ENCODE peak calls at places on chromosome 3, in ten cellular contexts. S is IMR-90; Y is fibroblast of lung; X is mucosa of descending colon; G is left ventricle myocardium inferior; A is aorta; E is naive thymus-derived CD4-positive, alpha-beta T cell; M is mesenchymal stem cell; N is cardiac muscle cell; J is adrenal gland. K is an unnamed sample.

GRCh38 chr3:129025691-129026435 is 24.8 kb downstream of the EFCC1 start:
- DNase-seq in S (no peak), Y (peak; percentile 40), X (peak; percentile 54), G (peak; percentile 77), A (peak; percentile 67), E (no peak), M (peak; percentile 81), N (no peak), J (no peak), K (no peak)

GRCh38 chr3:55416381-55416821 is 70.7 kb downstream of the WNT5A start:
- DNase-seq in S (peak; percentile 93), Y (peak; percentile 84), X (no peak), G (no peak), A (no peak), E (no peak), M (peak; percentile 68), N (peak; percentile 66), J (no peak), K (no peak)

GRCh38 chr3:181549266-181549665 is 162.5 kb upstream of the SOX2 start:
- DNase-seq in S (no peak), Y (no peak), X (no peak), G (no peak), A (no peak), E (no peak), M (no peak), N (no peak), J (no peak), K (no peak)

GRCh38 chr3:46660543-46661523 is 32.6 kb downstream of the ALS2CL start:
- DNase-seq in S (no peak), Y (no peak), X (no peak), G (peak; percentile 64), A (no peak), E (no peak), M (no peak), N (no peak), J (no peak), K (no peak)

GRCh38 chr3:154818676-154819255 is 261.4 kb upstream of the MME start:
- DNase-seq in S (no peak), Y (no peak), X (no peak), G (no peak), A (no peak), E (no peak), M (peak; percentile 42), N (no peak), J (no peak), K (no peak)

GRCh38 chr3:8441969-8442559 is 59.6 kb upstream of the LMCD1 start:
- DNase-seq in S (peak; percentile 77), Y (peak; percentile 79), X (no peak), G (no peak), A (no peak), E (no peak), M (peak; percentile 82), N (peak; percentile 86), J (peak; percentile 27), K (no peak)

GRCh38 chr3:178777718-178778411 is 241.6 kb downstream of the KCNMB2 start:
- DNase-seq in S (peak; percentile 8), Y (no peak), X (no peak), G (no peak), A (no peak), E (no peak), M (peak; percentile 67), N (no peak), J (no peak), K (no peak)

GRCh38 chr3:9947025-9947995 is 4.9 kb downstream of the PRRT3 start:
- DNase-seq in S (peak; percentile 33), Y (peak; percentile 70), X (peak; percentile 87), G (peak; percentile 72), A (peak; percentile 91), E (no peak), M (peak; percentile 79), N (peak; percentile 78), J (peak; percentile 77), K (no peak)

GRCh38 chr3:54916722-54917121 is 11.1 kb downstream of the LRTM1 start:
- DNase-seq in S (no peak), Y (no peak), X (no peak), G (no peak), A (no peak), E (no peak), M (no peak), N (no peak), J (no peak), K (no peak)

GRCh38 chr3:132222868-132223538 is 94.2 kb upstream of the ACP3 start:
- DNase-seq in S (no peak), Y (no peak), X (no peak), G (no peak), A (no peak), E (no peak), M (no peak), N (peak; percentile 14), J (peak; percentile 55), K (no peak)

GRCh38 chr3:26438325-26438940 is 184.1 kb upstream of the LRRC3B start:
- DNase-seq in S (no peak), Y (no peak), X (no peak), G (no peak), A (no peak), E (no peak), M (no peak), N (no peak), J (no peak), K (no peak)

GRCh38 chr3:147157629-147158028 is 248.7 kb downstream of the ZIC4 start:
- DNase-seq in S (no peak), Y (no peak), X (no peak), G (no peak), A (no peak), E (no peak), M (no peak), N (no peak), J (no peak), K (no peak)

GRCh38 chr3:190340071-190340470 is 17.8 kb upstream of the CLDN1 start:
- DNase-seq in S (peak; percentile 41), Y (no peak), X (no peak), G (no peak), A (no peak), E (no peak), M (peak; percentile 68), N (no peak), J (no peak), K (no peak)

GRCh38 chr3:57060089-57060829 is at the start of gene SPATA12:
- DNase-seq in S (peak; percentile 86), Y (peak; percentile 83), X (peak; percentile 80), G (peak; percentile 33), A (peak; percentile 83), E (no peak), M (peak; percentile 86), N (peak; percentile 80), J (peak; percentile 88), K (no peak)

GRCh38 chr3:175919133-175919532 is 1060.0 kb downstream of the NAALADL2 start:
- DNase-seq in S (no peak), Y (no peak), X (no peak), G (no peak), A (no peak), E (no peak), M (no peak), N (no peak), J (no peak), K (no peak)

DNA sequence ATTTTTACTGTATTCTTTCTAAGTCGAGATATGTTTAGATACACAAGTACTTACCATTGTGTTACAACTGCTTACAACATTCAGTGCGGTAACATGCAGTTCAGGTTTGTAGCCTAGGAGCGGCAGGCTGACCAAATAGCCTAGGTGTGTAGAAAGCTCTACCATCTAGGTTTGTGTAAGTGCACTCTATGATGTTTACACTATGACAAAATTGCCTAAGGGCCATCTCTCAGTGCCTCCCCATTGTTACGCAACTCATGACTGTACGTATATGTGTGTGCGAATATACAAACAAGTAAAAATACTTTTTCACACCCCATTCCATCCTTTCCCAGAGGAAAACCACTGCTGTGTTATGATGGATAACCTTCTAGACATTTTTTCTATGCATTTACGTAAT is 44.3 kb downstream of the PXYLP1 start:
- DNase-seq in S (peak; percentile 72), Y (peak; percentile 76), X (no peak), G (no peak), A (no peak), E (no peak), M (peak; percentile 89), N (peak; percentile 73), J (no peak), K (no peak)
- H3K4me1 ChIP-seq in S (peaks cover 14% of the 10 kb centered on the region), Y (peaks cover 2% of the 10 kb centered on the region), X (no peaks in the 10 kb centered on the region), G (peaks cover 32% of the 10 kb centered on the region), A (no peaks in the 10 kb centered on the region), E (peaks cover 13% of the 10 kb centered on the region), M (peaks cover 19% of the 10 kb centered on the region), N (no peaks in the 10 kb centered on the region), J (no peaks in the 10 kb centered on the region), K (peaks cover 24% of the 10 kb centered on the region)

GRCh38 chr3:188248036-188248561 is 94.1 kb downstream of the LPP start:
- DNase-seq in S (no peak), Y (no peak), X (no peak), G (no peak), A (no peak), E (no peak), M (no peak), N (no peak), J (no peak), K (no peak)
- H3K4me1 ChIP-seq in S (peaks cover 12% of the 10 kb centered on the region), Y (peaks cover 8% of the 10 kb centered on the region), X (peaks cover 21% of the 10 kb centered on the region), G (peaks cover 52% of the 10 kb centered on the region), A (no peaks in the 10 kb centered on the region), E (no peaks in the 10 kb centered on the region), M (peaks cover 10% of the 10 kb centered on the region), N (no peaks in the 10 kb centered on the region), J (peaks cover 9% of the 10 kb centered on the region), K (no peaks in the 10 kb centered on the region)

GRCh38 chr3:141556034-141556433 is 69.2 kb downstream of the RASA2 start:
- DNase-seq in S (peak; percentile 55), Y (no peak), X (no peak), G (no peak), A (no peak), E (no peak), M (no peak), N (peak; percentile 26), J (no peak), K (no peak)
- H3K4me1 ChIP-seq in S (peaks cover 2% of the 10 kb centered on the region), Y (no peaks in the 10 kb centered on the region), X (no peaks in the 10 kb centered on the region), G (peaks cover 11% of the 10 kb centered on the region), A (peaks cover 2% of the 10 kb centered on the region), E (peaks cover 24% of the 10 kb centered on the region), M (peaks cover 1% of the 10 kb centered on the region), N (peaks cover 18% of the 10 kb centered on the region), J (peaks cover 29% of the 10 kb centered on the region), K (peaks cover 66% of the 10 kb centered on the region)

GRCh38 chr3:124680521-124680920 is 49.7 kb upstream of the UMPS start:
- DNase-seq in S (no peak), Y (no peak), X (no peak), G (no peak), A (no peak), E (no peak), M (no peak), N (no peak), J (no peak), K (no peak)

GRCh38 chr3:124686028-124686670 is 44.1 kb upstream of the UMPS start:
- DNase-seq in S (peak; percentile 22), Y (no peak), X (no peak), G (no peak), A (no peak), E (no peak), M (no peak), N (no peak), J (no peak), K (no peak)

GRCh38 chr3:124688580-124689454 is 41.4 kb upstream of the UMPS start:
- DNase-seq in S (peak; percentile 78), Y (peak; percentile 81), X (peak; percentile 78), G (peak; percentile 66), A (peak; percentile 88), E (peak; percentile 62), M (peak; percentile 79), N (peak; percentile 86), J (peak; percentile 92), K (peak; percentile 48)

DNA sequence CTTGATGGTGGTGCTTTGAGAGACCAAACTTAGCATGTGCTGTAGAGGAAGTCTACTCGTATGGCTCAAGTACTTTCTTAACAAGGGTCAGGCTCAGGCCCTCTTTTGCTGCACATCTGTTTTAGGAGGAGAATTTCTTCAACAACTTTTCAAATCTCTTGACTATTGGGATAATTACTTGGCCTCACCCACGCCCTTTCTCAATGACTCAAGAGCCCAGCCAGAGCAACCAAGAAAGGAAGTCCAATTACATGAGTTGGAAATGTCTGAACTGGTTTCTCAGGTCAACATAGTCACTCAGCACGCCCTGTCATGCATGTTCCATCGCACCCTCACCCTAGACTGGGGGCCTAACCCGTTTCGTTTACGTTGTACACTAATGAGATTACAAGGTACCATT is 44.8 kb upstream of the UMPS start:
- DNase-seq in S (no peak), Y (no peak), X (no peak), G (no peak), A (no peak), E (no peak), M (no peak), N (no peak), J (no peak), K (no peak)
- H3K4me1 ChIP-seq in S (no peaks in the 10 kb centered on the region), Y (no peaks in the 10 kb centered on the region), X (no peaks in the 10 kb centered on the region), G (peaks cover 26% of the 10 kb centered on the region), A (no peaks in the 10 kb centered on the region), E (no peaks in the 10 kb centered on the region), M (no peaks in the 10 kb centered on the region), N (peaks cover 8% of the 10 kb centered on the region), J (peaks cover 5% of the 10 kb centered on the region), K (no peaks in the 10 kb centered on the region)

K was measured in CD8-positive, alpha-beta memory T cell.